ENCODE peak calls at places on chromosomes 6 and 20, in eight cellular contexts. D, K, E, B, V, P, L and Y are unnamed samples.

GRCh38 chr6:109625199-109625598 is 65.8 kb downstream of the AK9 start:
- DNase-seq in K (no peak), V (no peak), L (no peak), D (no peak), E (no peak), B (no peak), P (no peak), Y (no peak)

GRCh38 chr6:169978615-169979161 is 227.3 kb downstream of the ERMARD start:
- DNase-seq in V (no peak), K (no peak), D (no peak), E (no peak), L (no peak), P (peak; percentile 6), B (no peak), Y (no peak)

GRCh38 chr6:148997863-148998262 is 251.0 kb downstream of the UST start:
- DNase-seq in K (no peak), B (peak; percentile 86), E (peak; percentile 14), V (no peak), P (no peak), D (no peak), L (no peak), Y (peak; percentile 69)

GRCh38 chr6:26195376-26195923 is 108.2 kb downstream of the HFE start:
- DNase-seq in P (peak; percentile 89), K (peak; percentile 80), B (peak; percentile 92), L (peak; percentile 85), V (peak; percentile 86), D (peak; percentile 73), E (peak; percentile 95), Y (peak; percentile 95)

GRCh38 chr6:11710221-11710836 is 68.3 kb downstream of the ADTRP start:
- DNase-seq in V (no peak), D (no peak), B (no peak), L (no peak), E (no peak), K (no peak), P (no peak), Y (no peak)

GRCh38 chr6:33118525-33119123 is 42.8 kb downstream of the HLA-DPB1 start:
- DNase-seq in L (no peak), K (no peak), E (peak; percentile 62), P (no peak), V (no peak), D (peak; percentile 54), B (peak; percentile 31), Y (peak; percentile 8)

GRCh38 chr20:58237318-58238182 is 9.1 kb upstream of the ANKRD60 start:
- DNase-seq in V (no peak), D (no peak), E (peak; percentile 30), B (peak; percentile 73), K (no peak), L (no peak), P (no peak), Y (peak; percentile 73)

GRCh38 chr6:163585932-163586437 is 171.5 kb downstream of the QKI start:
- DNase-seq in E (peak; percentile 96), D (no peak), L (peak; percentile 66), K (no peak), P (no peak), B (peak; percentile 69), V (no peak), Y (peak; percentile 92)

GRCh38 chr6:16688984-16689636 is 72.2 kb downstream of the ATXN1 start:
- DNase-seq in K (no peak), E (peak; percentile 89), V (no peak), P (no peak), B (peak; percentile 66), D (no peak), L (no peak), Y (peak; percentile 92)

GRCh38 chr6:49856282-49856681 is 10.1 kb downstream of the CRISP1 start:
- DNase-seq in V (no peak), D (no peak), L (no peak), E (no peak), B (no peak), P (no peak), K (no peak), Y (no peak)

GRCh38 chr6:50922579-50923525 is 104.2 kb downstream of the TFAP2B start:
- DNase-seq in D (no peak), B (no peak), P (no peak), K (no peak), V (no peak), E (no peak), L (no peak), Y (peak; percentile 22)

GRCh38 chr6:47057830-47058540 is 15.9 kb upstream of the ADGRF1 start:
- DNase-seq in B (peak; percentile 12), L (no peak), P (no peak), V (no peak), D (no peak), E (no peak), K (no peak), Y (peak; percentile 92)

GRCh38 chr20:41604002-41604401 is 14.2 kb downstream of the CHD6 start:
- DNase-seq in B (no peak), L (no peak), K (no peak), P (no peak), E (no peak), V (no peak), D (no peak), Y (no peak)

GRCh38 chr6:135114355-135115145 is 59.9 kb upstream of the HBS1L start:
- DNase-seq in L (no peak), K (no peak), V (no peak), D (no peak), B (no peak), E (no peak), P (no peak), Y (no peak)

GRCh38 chr6:21500314-21500713 is 93.2 kb upstream of the SOX4 start:
- DNase-seq in E (no peak), B (no peak), K (no peak), P (no peak), L (no peak), V (no peak), D (no peak), Y (peak; percentile 16)

DNA sequence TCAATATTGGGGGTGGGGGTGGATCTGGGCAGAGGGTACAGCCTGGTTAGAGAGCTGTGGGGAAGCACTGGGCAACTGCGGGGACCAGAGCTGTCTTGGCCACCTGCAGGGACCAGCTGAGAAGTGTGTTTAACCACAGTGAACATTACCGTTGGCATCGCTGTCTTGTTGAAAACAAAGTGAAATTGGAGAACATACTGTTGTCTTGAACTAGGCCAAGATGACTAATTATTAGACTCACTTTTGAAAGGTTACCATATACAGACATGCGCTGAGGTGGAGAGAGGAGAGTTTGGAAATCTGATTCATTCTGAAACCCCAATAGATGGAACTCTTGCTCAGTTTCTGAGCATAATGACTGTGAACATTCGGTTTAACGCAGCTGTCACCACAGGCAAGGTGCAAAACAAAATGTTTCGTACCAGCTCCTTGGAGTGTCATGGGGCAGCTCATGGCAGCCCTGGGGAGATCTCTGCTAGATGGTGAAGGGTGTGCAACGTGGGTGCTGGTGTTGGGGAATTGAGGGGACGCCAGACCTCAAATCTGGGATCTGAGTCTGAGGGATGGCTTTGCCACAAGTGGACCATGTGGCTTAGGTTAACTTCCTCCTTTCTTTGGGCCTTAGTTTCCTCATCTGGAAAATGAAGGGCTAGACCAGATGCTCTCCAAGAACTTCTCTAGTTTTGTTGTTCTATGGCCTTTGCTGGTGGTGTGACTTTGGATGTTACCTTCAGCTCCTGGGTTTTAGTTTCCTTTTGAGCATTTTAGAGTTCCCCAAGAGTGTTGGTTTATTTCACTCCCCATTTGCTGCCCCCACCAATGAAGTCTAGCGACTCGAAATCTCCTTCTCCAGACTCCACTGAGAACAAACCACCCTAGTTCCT is 24.6 kb upstream of the GTSF1L start:
- DNase-seq in B (peak; percentile 92), E (peak; percentile 71), L (no peak), V (no peak), K (no peak), P (no peak), D (peak; percentile 84), Y (peak; percentile 91)
- TF ChIP-seq CTCF in B (no peak), E (no peak), L (no peak), V (no peak), K (no peak), P (no peak), D (no peak), Y (no peak)

DNA sequence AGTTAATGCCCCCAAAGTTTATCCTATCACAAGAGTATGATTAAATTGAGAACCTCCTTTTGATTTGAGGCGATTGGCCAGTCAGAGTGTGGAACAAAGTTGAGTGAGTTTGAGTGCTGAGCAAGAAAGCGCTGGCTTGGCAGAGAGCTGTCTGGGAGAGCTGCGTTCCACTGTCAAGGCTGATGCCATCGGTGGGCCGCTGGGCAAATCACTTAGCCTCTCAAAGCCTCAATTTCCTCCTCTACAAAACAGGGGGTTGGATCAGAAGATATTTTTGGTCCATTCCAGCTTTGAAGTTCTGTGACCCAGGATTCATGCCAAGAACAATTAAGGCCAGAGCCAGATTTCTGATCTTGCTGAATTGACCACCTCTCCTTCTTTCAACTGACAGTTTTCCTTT is 60.2 kb downstream of the TMEM242 start:
- DNase-seq in B (no peak), K (no peak), D (no peak), E (no peak), L (no peak), V (no peak), P (no peak), Y (no peak)
- TF ChIP-seq CTCF in B (no peak), K (no peak), D (no peak), E (no peak), L (no peak), V (no peak), P (no peak), Y (no peak)

GRCh38 chr6:81465859-81466258 is 286.6 kb downstream of the TENT5A start:
- DNase-seq in L (no peak), E (peak; percentile 48), V (no peak), D (no peak), K (no peak), P (no peak), B (peak; percentile 15), Y (no peak)
- TF ChIP-seq CTCF in L (no peak), E (peak; percentile 70), V (peak; percentile 76), D (no peak), K (peak; percentile 30), P (no peak), B (peak; percentile 91), Y (peak; percentile 59)

GRCh38 chr6:111356551-111356950 is 126.5 kb downstream of the REV3L start:
- DNase-seq in P (no peak), D (no peak), K (no peak), L (no peak), V (no peak), B (no peak), E (no peak), Y (no peak)

GRCh38 chr6:111358454-111358853 is 124.6 kb downstream of the REV3L start:
- DNase-seq in B (no peak), E (no peak), D (no peak), K (no peak), P (no peak), L (no peak), V (no peak), Y (peak; percentile 22)

GRCh38 chr6:111357680-111358079 is 125.3 kb downstream of the REV3L start:
- DNase-seq in B (no peak), P (no peak), E (peak; percentile 19), K (no peak), L (no peak), V (no peak), D (no peak), Y (peak; percentile 47)

GRCh38 chr6:111367393-111368088 is 115.5 kb downstream of the REV3L start:
- DNase-seq in P (no peak), E (peak; percentile 9), V (no peak), B (no peak), L (no peak), D (no peak), K (no peak), Y (no peak)

DNA sequence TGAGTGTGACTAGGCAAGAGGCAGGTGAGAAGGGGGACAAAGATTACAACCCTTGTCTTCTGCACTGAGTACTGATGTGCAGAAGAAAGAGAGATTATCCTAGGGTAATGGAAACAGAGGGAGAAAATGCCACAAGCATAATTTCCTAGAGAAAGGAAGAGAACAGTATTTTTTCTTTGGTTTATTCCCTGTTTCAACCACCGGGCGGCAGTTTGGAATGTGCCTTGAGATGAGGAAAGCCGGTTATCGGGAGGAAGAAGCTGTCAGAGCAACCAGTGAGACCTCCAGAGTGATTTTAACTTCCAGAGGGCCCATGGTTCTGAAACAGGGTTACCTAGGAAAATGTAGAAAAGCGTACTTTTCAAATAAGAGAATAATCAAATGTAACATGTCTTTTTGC is 121.4 kb downstream of the REV3L start:
- DNase-seq in L (no peak), V (peak; percentile 48), K (peak; percentile 17), D (no peak), B (peak; percentile 18), P (no peak), E (peak; percentile 64), Y (no peak)
- TF ChIP-seq CTCF in L (peak; percentile 28), V (peak; percentile 72), K (peak; percentile 78), D (no peak), B (peak; percentile 72), P (no peak), E (peak; percentile 63), Y (peak; percentile 49)